ENCODE peak calls at places on chromosomes 4 and X, in eight cellular contexts. W is hepatocyte, C is upper lobe of right lung, E is osteocyte, H is MM.1S, V is H9, Q is heart left ventricle, P is breast epithelium. L is an unnamed sample.

GRCh38 chr4:70183168-70183939 is 12.2 kb upstream of the ODAM start:
- DNase-seq in W (peak), C (no peak), E (no peak), H (peak), V (peak), Q (no peak), P (no peak), L (peak)

GRCh38 chrX:19958530-19959486 is 32.1 kb downstream of the BCLAF3 start:
- DNase-seq in W (no peak), C (no peak), E (no peak), H (no peak), V (no peak), Q (peak), P (no peak), L (no peak)

GRCh38 chr4:152243890-152244595 is 291.8 kb downstream of the FBXW7 start:
- DNase-seq in W (no peak), C (no peak), E (no peak), H (no peak), V (no peak), Q (peak), P (no peak), L (no peak)

GRCh38 chrX:44203791-44204190 is 139.7 kb downstream of the EFHC2 start:
- DNase-seq in W (no peak), C (no peak), E (no peak), H (no peak), V (no peak), Q (no peak), P (no peak), L (no peak)

GRCh38 chr4:186368291-186368690 is 102.3 kb downstream of the F11 start:
- DNase-seq in W (no peak), C (no peak), E (no peak), H (no peak), V (no peak), Q (no peak), P (no peak), L (no peak)

GRCh38 chrX:21661316-21661715 is 3.2 kb upstream of the KLHL34 start:
- DNase-seq in W (no peak), C (no peak), E (no peak), H (no peak), V (no peak), Q (no peak), P (no peak), L (no peak)

GRCh38 chr4:17962171-17962570 is 59.4 kb downstream of the LCORL start:
- DNase-seq in W (no peak), C (no peak), E (no peak), H (no peak), V (no peak), Q (no peak), P (no peak), L (no peak)

GRCh38 chrX:140764401-140764919 is 54.9 kb downstream of the LINC00632 start:
- DNase-seq in W (peak), C (no peak), E (peak), H (peak), V (peak), Q (peak), P (no peak), L (no peak)

GRCh38 chr4:99447079-99447478 is 11.9 kb upstream of the ADH7 start:
- DNase-seq in W (peak), C (no peak), E (no peak), H (peak), V (no peak), Q (no peak), P (no peak), L (no peak)

GRCh38 chrX:130125090-130125489 is 14.8 kb upstream of the ELF4 start:
- DNase-seq in W (peak), C (no peak), E (no peak), H (no peak), V (no peak), Q (peak), P (peak), L (no peak)

GRCh38 chrX:140432328-140433025 is 72.4 kb downstream of the SOX3 start:
- DNase-seq in W (peak), C (no peak), E (no peak), H (no peak), V (no peak), Q (no peak), P (peak), L (no peak)

GRCh38 chr4:113677333-113677732 is 84.2 kb downstream of the CAMK2D start:
- DNase-seq in W (no peak), C (no peak), E (no peak), H (no peak), V (no peak), Q (no peak), P (no peak), L (no peak)

GRCh38 chr4:106766519-106766918 is 269.6 kb downstream of the DKK2 start:
- DNase-seq in W (no peak), C (no peak), E (no peak), H (no peak), V (no peak), Q (no peak), P (no peak), L (no peak)

GRCh38 chr4:55925235-55925634 is 23.5 kb upstream of the CEP135 start:
- DNase-seq in W (no peak), C (no peak), E (peak), H (no peak), V (no peak), Q (no peak), P (no peak), L (no peak)

GRCh38 chrX:76987381-76987780 is 459.8 kb upstream of the FGF16 start:
- DNase-seq in W (no peak), C (no peak), E (no peak), H (no peak), V (peak), Q (no peak), P (no peak), L (no peak)

GRCh38 chr4:98514930-98515809 is 143.2 kb downstream of the TSPAN5 start:
- DNase-seq in W (no peak), C (no peak), E (no peak), H (no peak), V (no peak), Q (no peak), P (no peak), L (no peak)

GRCh38 chrX:41655631-41656030 is 33.1 kb upstream of the GPR34 start:
- DNase-seq in W (no peak), C (no peak), E (no peak), H (no peak), V (no peak), Q (no peak), P (no peak), L (no peak)

GRCh38 chr4:146062325-146062715 is 113.2 kb upstream of the LSM6 start:
- DNase-seq in W (no peak), C (no peak), E (no peak), H (no peak), V (no peak), Q (no peak), P (no peak), L (no peak)

GRCh38 chrX:35665311-35665710 is 132.8 kb upstream of the MAGEB16 start:
- DNase-seq in W (no peak), C (no peak), E (no peak), H (no peak), V (no peak), Q (no peak), P (no peak), L (no peak)

GRCh38 chr4:15653864-15654391 is 1.2 kb downstream of the FBXL5 start:
- DNase-seq in W (peak), C (no peak), E (no peak), H (peak), V (no peak), Q (no peak), P (no peak), L (no peak)

GRCh38 chrX:154317391-154318000 is 21.9 kb downstream of the TKTL1 start:
- DNase-seq in W (peak), C (no peak), E (no peak), H (no peak), V (peak), Q (peak), P (no peak), L (no peak)

GRCh38 chr4:140070369-140070768 is 83.6 kb downstream of the MAML3 start:
- DNase-seq in W (no peak), C (no peak), E (no peak), H (peak), V (no peak), Q (no peak), P (no peak), L (no peak)

GRCh38 chr4:104425003-104425402 is 69.7 kb downstream of the CXXC4 start:
- DNase-seq in W (no peak), C (no peak), E (no peak), H (no peak), V (no peak), Q (no peak), P (no peak), L (no peak)

GRCh38 chr4:182015893-182016292 is 227.3 kb upstream of the TENM3 start:
- DNase-seq in W (no peak), C (no peak), E (no peak), H (no peak), V (no peak), Q (no peak), P (no peak), L (no peak)

GRCh38 chrX:46465203-46465602 is 80.0 kb downstream of the ZNF674 start:
- DNase-seq in W (no peak), C (no peak), E (no peak), H (no peak), V (no peak), Q (no peak), P (no peak), L (no peak)

DNA sequence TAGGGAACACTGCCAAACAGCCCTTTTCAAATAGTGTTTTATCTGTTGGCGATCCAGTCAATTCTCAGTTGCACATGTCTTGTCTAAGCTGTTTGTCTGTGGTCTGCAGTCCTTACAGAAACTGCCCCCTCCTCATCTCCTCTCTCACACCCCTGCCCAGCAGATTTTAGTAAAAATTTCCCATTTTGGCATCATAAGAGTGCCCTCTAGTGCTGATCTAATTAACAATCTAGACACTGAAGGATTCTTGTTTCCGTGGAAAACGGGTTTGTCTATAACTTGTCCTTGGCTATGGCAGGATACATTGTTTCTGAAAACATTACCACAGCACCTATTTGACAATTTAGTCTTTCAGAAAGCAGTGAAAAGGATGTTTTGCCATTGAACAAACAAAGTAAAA is 227.2 kb upstream of the MBNL3 start:
- DNase-seq in W (no peak), C (no peak), E (no peak), H (no peak), V (no peak), Q (no peak), P (no peak), L (no peak)
- TF ChIP-seq CTCF in W (peak), C (no peak), E (peak), H (peak), V (peak), Q (no peak), P (no peak), L (no peak)

GRCh38 chrX:70553516-70553915 is 108.9 kb downstream of the DLG3 start:
- DNase-seq in W (no peak), C (no peak), E (no peak), H (peak), V (no peak), Q (no peak), P (no peak), L (no peak)

GRCh38 chrX:70552174-70552704 is 107.6 kb downstream of the DLG3 start:
- DNase-seq in W (no peak), C (no peak), E (no peak), H (no peak), V (no peak), Q (no peak), P (no peak), L (no peak)

GRCh38 chrX:70554523-70554922 is 109.9 kb downstream of the DLG3 start:
- DNase-seq in W (no peak), C (no peak), E (no peak), H (no peak), V (no peak), Q (no peak), P (no peak), L (no peak)

GRCh38 chrX:70554948-70555347 is 110.3 kb downstream of the DLG3 start:
- DNase-seq in W (no peak), C (no peak), E (no peak), H (no peak), V (no peak), Q (no peak), P (no peak), L (no peak)

GRCh38 chrX:70554081-70554480 is 109.4 kb downstream of the DLG3 start:
- DNase-seq in W (peak), C (no peak), E (no peak), H (peak), V (no peak), Q (no peak), P (no peak), L (no peak)
- TF ChIP-seq CTCF in W (peak), C (peak), E (peak), H (peak), V (peak), Q (peak), P (peak), L (no peak)

GRCh38 chrX:64894454-64895038 is 81.7 kb downstream of the ZC4H2 start:
- DNase-seq in W (peak), C (no peak), E (no peak), H (peak), V (peak), Q (peak), P (no peak), L (no peak)
- TF ChIP-seq CTCF in W (peak), C (peak), E (peak), H (peak), V (peak), Q (no peak), P (peak), L (peak)

GRCh38 chr4:44701037-44701436 is 22.8 kb downstream of the GUF1 start:
- DNase-seq in W (no peak), C (no peak), E (no peak), H (no peak), V (no peak), Q (no peak), P (no peak), L (no peak)

GRCh38 chr4:44704673-44705072 is 21.7 kb downstream of the GNPDA2 start:
- DNase-seq in W (no peak), C (no peak), E (no peak), H (no peak), V (no peak), Q (no peak), P (no peak), L (no peak)

GRCh38 chr4:44700427-44700826 is 22.2 kb downstream of the GUF1 start:
- DNase-seq in W (no peak), C (no peak), E (no peak), H (no peak), V (no peak), Q (no peak), P (no peak), L (no peak)
- TF ChIP-seq CTCF in W (no peak), C (no peak), E (no peak), H (no peak), V (no peak), Q (no peak), P (no peak), L (no peak)